ENCODE peak calls at places on chromosome 16, in four cellular contexts. Q, C, S and W are unnamed samples.

GRCh38 chr16:49717693-49718092 is 138.2 kb downstream of the ZNF423 start:
- DNase-seq in Q (no peak), C (no peak), S (no peak), W (no peak)

GRCh38 chr16:2739555-2740435 is 12.6 kb upstream of the SRRM2 start:
- DNase-seq in Q (no peak), C (no peak), S (no peak), W (no peak)

GRCh38 chr16:64196444-64196843 is 925.4 kb downstream of the CDH11 start:
- DNase-seq in Q (no peak), C (no peak), S (no peak), W (no peak)

GRCh38 chr16:81717662-81718189 is 61.4 kb upstream of the PLCG2 start:
- DNase-seq in Q (no peak), C (no peak), S (no peak), W (no peak)

GRCh38 chr16:31093132-31093703 is 1.4 kb downstream of the VKORC1 start:
- DNase-seq in Q (peak; percentile 51), C (no peak), S (no peak), W (no peak)

GRCh38 chr16:82043680-82044584 is 8.9 kb downstream of the HSD17B2 start:
- DNase-seq in Q (no peak), C (no peak), S (no peak), W (no peak)

GRCh38 chr16:67530013-67530939 is 1.6 kb downstream of the RIPOR1 start:
- DNase-seq in Q (peak; percentile 54), C (no peak), S (peak; percentile 82), W (peak; percentile 79)

GRCh38 chr16:21980032-21980431 is 20.9 kb downstream of the PDZD9 start:
- DNase-seq in Q (no peak), C (no peak), S (no peak), W (no peak)

GRCh38 chr16:70683146-70683944 is 2.5 kb downstream of the MTSS2 start:
- DNase-seq in Q (no peak), C (no peak), S (no peak), W (no peak)